ENCODE peak calls at places on chromosome 20, in four cellular contexts. One of them, this sample, is unnamed.

GRCh38 chr20:23048283-23049200 is 930 bp downstream of the THBD start:
- DNase-seq in AG04450: no peak
- DNase-seq in A549: peak
- DNase-seq in pancreas: peak
- DNase-seq in this sample: no peak

GRCh38 chr20:38032585-38033329 is 499 bp downstream of the TTI1 start:
- DNase-seq in AG04450: no peak
- DNase-seq in A549: peak
- DNase-seq in pancreas: no peak
- DNase-seq in this sample: no peak

GRCh38 chr20:63047946-63048345 is 41.2 kb upstream of the BHLHE23 start:
- DNase-seq in AG04450: no peak
- DNase-seq in A549: no peak
- DNase-seq in pancreas: no peak
- DNase-seq in this sample: no peak

GRCh38 chr20:2330090-2330695 is 34.4 kb downstream of the TGM3 start:
- DNase-seq in AG04450: no peak
- DNase-seq in A549: no peak
- DNase-seq in pancreas: no peak
- DNase-seq in this sample: no peak

GRCh38 chr20:3431109-3431508 is 23.6 kb upstream of the DNAAF9 start:
- DNase-seq in AG04450: no peak
- DNase-seq in A549: no peak
- DNase-seq in pancreas: no peak
- DNase-seq in this sample: no peak

GRCh38 chr20:17536944-17537444 is 5.8 kb upstream of the BFSP1 start:
- DNase-seq in AG04450: peak
- DNase-seq in A549: peak
- DNase-seq in pancreas: peak
- DNase-seq in this sample: peak

GRCh38 chr20:22686097-22686496 is 101.7 kb upstream of the FOXA2 start:
- DNase-seq in AG04450: peak
- DNase-seq in A549: peak
- DNase-seq in pancreas: peak
- DNase-seq in this sample: peak

GRCh38 chr20:23049933-23050838 is 714 bp upstream of the THBD start:
- DNase-seq in AG04450: no peak
- DNase-seq in A549: peak
- DNase-seq in pancreas: no peak
- DNase-seq in this sample: no peak

GRCh38 chr20:63471719-63472158 is 716 bp downstream of the KCNQ2 start:
- DNase-seq in AG04450: no peak
- DNase-seq in A549: no peak
- DNase-seq in pancreas: no peak
- DNase-seq in this sample: no peak

GRCh38 chr20:33894798-33895197 is 83.7 kb downstream of the CHMP4B start:
- DNase-seq in AG04450: no peak
- DNase-seq in A549: no peak
- DNase-seq in pancreas: no peak
- DNase-seq in this sample: no peak

GRCh38 chr20:32535953-32536823 is 48.9 kb downstream of the NOL4L start:
- DNase-seq in AG04450: no peak
- DNase-seq in A549: peak
- DNase-seq in pancreas: peak
- DNase-seq in this sample: peak

GRCh38 chr20:9409352-9409751 is 105.0 kb upstream of the LAMP5 start:
- DNase-seq in AG04450: no peak
- DNase-seq in A549: no peak
- DNase-seq in pancreas: no peak
- DNase-seq in this sample: no peak

GRCh38 chr20:16445482-16445881 is 127.8 kb downstream of the KIF16B start:
- DNase-seq in AG04450: no peak
- DNase-seq in A549: no peak
- DNase-seq in pancreas: no peak
- DNase-seq in this sample: no peak

GRCh38 chr20:62603021-62603906 is 39.0 kb upstream of the SLCO4A1 start:
- DNase-seq in AG04450: no peak
- DNase-seq in A549: no peak
- DNase-seq in pancreas: peak
- DNase-seq in this sample: no peak

GRCh38 chr20:63441136-63441776 is 31.2 kb downstream of the KCNQ2 start:
- DNase-seq in AG04450: no peak
- DNase-seq in A549: no peak
- DNase-seq in pancreas: no peak
- DNase-seq in this sample: no peak

GRCh38 chr20:18705490-18705889 is 108.1 kb upstream of the SCP2D1 start:
- DNase-seq in AG04450: peak
- DNase-seq in A549: no peak
- DNase-seq in pancreas: no peak
- DNase-seq in this sample: no peak

GRCh38 chr20:62844182-62844581 is 17.4 kb downstream of the TCFL5 start:
- DNase-seq in AG04450: no peak
- DNase-seq in A549: no peak
- DNase-seq in pancreas: no peak
- DNase-seq in this sample: no peak

GRCh38 chr20:37907677-37908397 is 4.9 kb downstream of the VSTM2L start:
- DNase-seq in AG04450: peak
- DNase-seq in A549: peak
- DNase-seq in pancreas: no peak
- DNase-seq in this sample: peak

GRCh38 chr20:19932170-19932667 is 84.9 kb upstream of the NAA20 start:
- DNase-seq in AG04450: peak
- DNase-seq in A549: no peak
- DNase-seq in pancreas: no peak
- DNase-seq in this sample: no peak

GRCh38 chr20:63308218-63308911 is 15.4 kb downstream of the COL20A1 start:
- DNase-seq in AG04450: no peak
- DNase-seq in A549: no peak
- DNase-seq in pancreas: peak
- DNase-seq in this sample: no peak

GRCh38 chr20:24051160-24051559 is 62.6 kb upstream of the GGTLC1 start:
- DNase-seq in AG04450: no peak
- DNase-seq in A549: no peak
- DNase-seq in pancreas: no peak
- DNase-seq in this sample: no peak

GRCh38 chr20:46670228-46670584 is 18.9 kb upstream of the SLC13A3 start:
- DNase-seq in AG04450: no peak
- DNase-seq in A549: no peak
- DNase-seq in pancreas: no peak
- DNase-seq in this sample: no peak

GRCh38 chr20:879626-880025 is 36.5 kb downstream of the ANGPT4 start:
- DNase-seq in AG04450: no peak
- DNase-seq in A549: no peak
- DNase-seq in pancreas: no peak
- DNase-seq in this sample: no peak

DNA sequence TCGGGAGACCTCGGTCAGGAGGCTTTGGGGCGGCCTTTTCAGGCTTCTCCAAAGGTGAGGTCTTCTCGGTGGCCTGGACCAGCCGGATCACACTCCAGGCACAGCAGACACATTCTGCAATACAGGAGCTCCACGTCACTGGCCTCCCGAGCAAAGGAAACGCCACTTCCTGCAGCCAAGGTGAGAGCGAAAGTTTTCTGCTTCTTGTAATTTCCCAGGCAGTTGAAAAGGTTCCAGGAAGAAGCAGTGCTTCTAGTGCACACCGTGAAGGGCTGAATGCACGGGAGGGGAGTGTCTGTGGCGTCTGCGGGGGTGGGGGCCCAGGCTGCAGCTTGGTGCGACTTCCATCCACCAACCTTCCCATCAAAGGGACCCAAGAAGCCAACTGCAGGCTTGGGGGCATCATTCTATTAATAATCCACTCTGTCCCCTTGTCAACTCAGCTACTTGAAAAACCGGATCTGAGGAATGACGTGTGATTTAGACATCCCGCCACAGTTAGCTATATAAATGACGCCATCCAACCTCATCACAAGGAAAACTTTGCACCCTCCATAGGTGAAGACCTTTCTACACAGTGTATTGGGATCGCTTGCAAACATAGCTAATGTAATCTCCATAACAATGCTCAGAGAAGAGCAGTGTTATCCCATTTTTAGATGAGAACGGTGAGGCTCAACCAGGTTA is 61.1 kb downstream of the NFATC2 start:
- DNase-seq in AG04450: no peak
- DNase-seq in A549: no peak
- DNase-seq in pancreas: no peak
- DNase-seq in this sample: no peak
- H3K4me3 ChIP-seq in AG04450: no peak
- H3K4me3 ChIP-seq in A549: no peak
- H3K4me3 ChIP-seq in pancreas: no peak
- H3K4me3 ChIP-seq in this sample: no peak

GRCh38 chr20:8398289-8399051 is 266.4 kb downstream of the PLCB1 start:
- DNase-seq in AG04450: no peak
- DNase-seq in A549: no peak
- DNase-seq in pancreas: no peak
- DNase-seq in this sample: peak
- H3K4me3 ChIP-seq in AG04450: no peak
- H3K4me3 ChIP-seq in A549: no peak
- H3K4me3 ChIP-seq in pancreas: no peak
- H3K4me3 ChIP-seq in this sample: no peak

GRCh38 chr20:29408034-29408695 is 1849.3 kb upstream of the DEFB115 start:
- DNase-seq in AG04450: no peak
- DNase-seq in A549: no peak
- DNase-seq in pancreas: no peak
- DNase-seq in this sample: no peak
- H3K4me3 ChIP-seq in AG04450: no peak
- H3K4me3 ChIP-seq in A549: no peak
- H3K4me3 ChIP-seq in pancreas: no peak
- H3K4me3 ChIP-seq in this sample: no peak

GRCh38 chr20:48156521-48156920 is 371.2 kb upstream of the SULF2 start:
- DNase-seq in AG04450: no peak
- DNase-seq in A549: no peak
- DNase-seq in pancreas: no peak
- DNase-seq in this sample: no peak
- H3K4me3 ChIP-seq in AG04450: no peak
- H3K4me3 ChIP-seq in A549: no peak
- H3K4me3 ChIP-seq in pancreas: no peak
- H3K4me3 ChIP-seq in this sample: no peak

DNA sequence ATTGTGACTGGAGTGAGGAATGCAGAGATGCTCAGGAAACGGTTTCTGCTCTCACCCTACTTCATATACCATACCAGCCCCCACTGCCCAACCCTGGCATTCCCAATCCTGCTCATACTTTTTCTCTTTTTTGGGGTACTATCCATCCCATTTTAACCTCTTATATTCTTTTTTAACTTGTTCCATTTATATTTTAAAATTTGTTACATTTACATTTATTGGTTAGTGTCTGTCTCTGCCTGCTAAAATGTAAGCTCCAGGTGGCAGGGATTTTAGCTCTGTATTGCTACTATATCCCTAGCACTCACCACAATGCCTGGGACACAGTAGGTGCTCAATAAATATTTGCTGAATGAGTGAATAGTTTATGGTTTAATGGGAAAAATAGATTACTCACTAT is 8.1 kb downstream of the FERMT1 start:
- DNase-seq in AG04450: no peak
- DNase-seq in A549: no peak
- DNase-seq in pancreas: no peak
- DNase-seq in this sample: no peak
- H3K4me3 ChIP-seq in AG04450: no peak
- H3K4me3 ChIP-seq in A549: no peak
- H3K4me3 ChIP-seq in pancreas: no peak
- H3K4me3 ChIP-seq in this sample: no peak